ENCODE peak calls at places on chromosomes 4 and X, in eight cellular contexts. X is GM23248, G is PC-3, D is HCT116, W is MM.1S, S is GM23338, C is OCI-LY7, Q is hepatocyte. O is an unnamed sample.

GRCh38 chr4:138562544-138562961 is 320.4 kb upstream of the SLC7A11 start:
- DNase-seq in X (no peak), D (no peak), G (peak; percentile 68), S (no peak), C (no peak), Q (no peak), W (peak; percentile 31), O (no peak)

GRCh38 chrX:118552501-118552900 is 56.9 kb downstream of the DOCK11 start:
- DNase-seq in Q (no peak), S (no peak), C (no peak), G (peak; percentile 68), D (peak; percentile 21), X (peak; percentile 92), W (no peak), O (no peak)

GRCh38 chr4:183783933-183784622 is 121.0 kb upstream of the STOX2 start:
- DNase-seq in G (peak; percentile 13), D (no peak), C (no peak), Q (peak; percentile 65), W (no peak), S (peak; percentile 60), X (peak; percentile 82), O (no peak)

GRCh38 chr4:55884093-55884850 is 30.8 kb downstream of the EXOC1 start:
- DNase-seq in G (no peak), W (no peak), C (no peak), S (no peak), X (no peak), D (no peak), Q (no peak), O (no peak)

GRCh38 chr4:130648570-130648969 is 1552.6 kb downstream of the C4orf33 start:
- DNase-seq in X (no peak), D (no peak), W (peak; percentile 64), G (no peak), C (no peak), S (no peak), Q (peak; percentile 8), O (no peak)

GRCh38 chr4:80183196-80184052 is 13.9 kb upstream of the PRDM8 start:
- DNase-seq in W (no peak), S (peak; percentile 35), D (no peak), G (no peak), X (peak; percentile 44), C (no peak), Q (no peak), O (no peak)

GRCh38 chr4:113673450-113673849 is 88.1 kb downstream of the CAMK2D start:
- DNase-seq in D (peak; percentile 19), S (peak; percentile 42), X (peak; percentile 52), C (peak; percentile 50), G (peak; percentile 53), Q (peak; percentile 20), W (peak; percentile 25), O (peak; percentile 61)

GRCh38 chrX:40539214-40540142 is 41.3 kb upstream of the ATP6AP2 start:
- DNase-seq in C (peak; percentile 1), S (peak; percentile 71), D (no peak), X (peak; percentile 84), W (peak; percentile 58), G (no peak), Q (peak; percentile 38), O (peak; percentile 85)

GRCh38 chr4:127604949-127605709 is 27.6 kb upstream of the INTU start:
- DNase-seq in Q (peak; percentile 49), C (peak; percentile 30), G (peak; percentile 51), S (peak; percentile 92), D (peak; percentile 33), X (peak; percentile 79), W (peak; percentile 35), O (peak; percentile 78)

GRCh38 chr4:137630252-137630651 is 98.0 kb upstream of the PCDH18 start:
- DNase-seq in G (no peak), Q (no peak), W (no peak), D (no peak), C (no peak), S (no peak), X (no peak), O (no peak)

GRCh38 chr4:140865253-140865652 is 109.1 kb upstream of the TBC1D9 start:
- DNase-seq in Q (no peak), C (no peak), D (no peak), X (no peak), S (no peak), W (no peak), G (no peak), O (no peak)
- H3K9me2 ChIP-seq in Q (no peaks in the 10 kb centered on the region), C (no peaks in the 10 kb centered on the region), D (no peaks in the 10 kb centered on the region), X (no peaks in the 10 kb centered on the region), S (no peaks in the 10 kb centered on the region), W (no peaks in the 10 kb centered on the region), G (no peaks in the 10 kb centered on the region), O (no peaks in the 10 kb centered on the region)

DNA sequence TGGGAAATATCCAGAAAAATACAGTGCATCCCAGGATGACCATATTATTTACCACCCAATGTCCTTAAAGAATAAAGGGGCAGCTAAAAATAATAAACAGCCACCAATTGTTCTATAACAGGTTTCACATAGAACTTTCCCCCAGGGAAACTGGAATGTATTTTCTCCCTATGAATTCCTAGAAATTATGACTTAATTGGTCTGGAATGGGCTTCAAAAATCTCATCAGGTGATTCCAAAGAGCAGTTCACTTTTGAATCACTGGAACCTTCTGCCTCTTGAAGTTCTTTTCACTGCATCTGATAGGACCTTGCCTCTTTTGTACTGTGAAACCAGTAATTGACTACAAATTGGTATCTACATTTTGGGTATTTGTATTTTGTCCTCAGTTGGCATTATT is 119.3 kb downstream of the ZNF330 start:
- DNase-seq in C (no peak), Q (no peak), S (no peak), G (peak; percentile 44), W (no peak), X (peak; percentile 24), D (no peak), O (no peak)
- H3K9me2 ChIP-seq in C (no peaks in the 10 kb centered on the region), Q (no peaks in the 10 kb centered on the region), S (no peaks in the 10 kb centered on the region), G (no peaks in the 10 kb centered on the region), W (no peaks in the 10 kb centered on the region), X (no peaks in the 10 kb centered on the region), D (no peaks in the 10 kb centered on the region), O (no peaks in the 10 kb centered on the region)

GRCh38 chr4:158997660-158998349 is 105.1 kb upstream of the RAPGEF2 start:
- DNase-seq in Q (no peak), X (no peak), W (no peak), G (peak; percentile 9), C (no peak), D (no peak), S (no peak), O (no peak)

GRCh38 chr4:158999166-158999682 is 103.7 kb upstream of the RAPGEF2 start:
- DNase-seq in D (no peak), S (no peak), G (no peak), W (no peak), Q (no peak), X (no peak), C (no peak), O (no peak)

GRCh38 chr4:158998624-158999023 is 104.3 kb upstream of the RAPGEF2 start:
- DNase-seq in C (no peak), D (peak; percentile 21), S (no peak), Q (peak; percentile 37), W (no peak), X (peak; percentile 78), G (peak; percentile 79), O (no peak)

GRCh38 chr4:159002950-159003349 is 99.9 kb upstream of the RAPGEF2 start:
- DNase-seq in D (no peak), C (no peak), Q (no peak), G (no peak), W (no peak), X (peak; percentile 20), S (no peak), O (no peak)

GRCh38 chr4:158999849-159000248 is 103.0 kb upstream of the RAPGEF2 start:
- DNase-seq in S (no peak), W (no peak), C (no peak), Q (no peak), D (no peak), X (no peak), G (no peak), O (no peak)
- H3K9me2 ChIP-seq in S (no peaks in the 10 kb centered on the region), W (no peaks in the 10 kb centered on the region), C (no peaks in the 10 kb centered on the region), Q (no peaks in the 10 kb centered on the region), D (no peaks in the 10 kb centered on the region), X (no peaks in the 10 kb centered on the region), G (no peaks in the 10 kb centered on the region), O (no peaks in the 10 kb centered on the region)

GRCh38 chrX:149682031-149682430 is 29.8 kb upstream of the MAGEA11 start:
- DNase-seq in Q (no peak), X (no peak), G (no peak), W (no peak), S (peak; percentile 64), D (no peak), C (no peak), O (no peak)

GRCh38 chrX:149682956-149683947 is 28.6 kb upstream of the MAGEA11 start:
- DNase-seq in G (peak; percentile 4), C (no peak), X (no peak), Q (no peak), W (no peak), S (peak; percentile 17), D (no peak), O (no peak)

GRCh38 chrX:149687991-149688390 is 23.9 kb upstream of the MAGEA11 start:
- DNase-seq in S (no peak), X (no peak), D (no peak), G (no peak), Q (no peak), C (no peak), W (no peak), O (no peak)

GRCh38 chrX:149683966-149684730 is 27.7 kb upstream of the MAGEA11 start:
- DNase-seq in C (no peak), S (no peak), G (no peak), X (no peak), Q (no peak), D (no peak), W (no peak), O (no peak)
- H3K9me2 ChIP-seq in C (no peaks in the 10 kb centered on the region), S (no peaks in the 10 kb centered on the region), G (no peaks in the 10 kb centered on the region), X (no peaks in the 10 kb centered on the region), Q (no peaks in the 10 kb centered on the region), D (no peaks in the 10 kb centered on the region), W (no peaks in the 10 kb centered on the region), O (no peaks in the 10 kb centered on the region)

GRCh38 chr4:68434277-68434676 is 13.0 kb upstream of the TMPRSS11E start:
- DNase-seq in W (no peak), D (no peak), Q (no peak), G (no peak), S (no peak), X (no peak), C (no peak), O (no peak)
- H3K9me2 ChIP-seq in W (no peaks in the 10 kb centered on the region), D (no peaks in the 10 kb centered on the region), Q (no peaks in the 10 kb centered on the region), G (no peaks in the 10 kb centered on the region), S (no peaks in the 10 kb centered on the region), X (no peaks in the 10 kb centered on the region), C (no peaks in the 10 kb centered on the region), O (no peaks in the 10 kb centered on the region)

GRCh38 chrX:113906168-113906567 is 677.7 kb upstream of the HTR2C start:
- DNase-seq in S (no peak), W (no peak), C (no peak), Q (peak; percentile 29), X (no peak), G (no peak), D (no peak), O (no peak)
- H3K9me2 ChIP-seq in S (no peaks in the 10 kb centered on the region), W (no peaks in the 10 kb centered on the region), C (no peaks in the 10 kb centered on the region), Q (no peaks in the 10 kb centered on the region), X (no peaks in the 10 kb centered on the region), G (no peaks in the 10 kb centered on the region), D (no peaks in the 10 kb centered on the region), O (no peaks in the 10 kb centered on the region)

GRCh38 chrX:145533534-145533933 is 284.1 kb upstream of the SLITRK2 start:
- DNase-seq in G (no peak), X (no peak), D (no peak), S (no peak), C (no peak), Q (no peak), W (no peak), O (no peak)
- H3K9me2 ChIP-seq in G (no peaks in the 10 kb centered on the region), X (no peaks in the 10 kb centered on the region), D (no peaks in the 10 kb centered on the region), S (no peaks in the 10 kb centered on the region), C (no peaks in the 10 kb centered on the region), Q (no peaks in the 10 kb centered on the region), W (no peaks in the 10 kb centered on the region), O (no peaks in the 10 kb centered on the region)

O was measured in Karpas-422.